ENCODE peak calls at places on chromosome 12, in four cellular contexts. Z is HL-60; R is K562; B is activated T-cell treated with anti-CD3 and anti-CD28 coated beads, Interleukin-2, amount 50 U/mL, for 1 hour. W is an unnamed sample.

GRCh38 chr12:87784350-87784749 is 244.9 kb downstream of the C12orf50 start:
- DNase-seq in Z (no peak), R (no peak), B (no peak), W (no peak)

GRCh38 chr12:70660002-70660604 is 22.9 kb upstream of the PTPRB start:
- DNase-seq in Z (no peak), R (no peak), B (no peak), W (no peak)

GRCh38 chr12:33825986-33826602 is 196.2 kb upstream of the ALG10 start:
- DNase-seq in Z (no peak), R (no peak), B (no peak), W (no peak)

GRCh38 chr12:76236640-76237039 is 111.6 kb downstream of the BBS10 start:
- DNase-seq in Z (no peak), R (no peak), B (no peak), W (no peak)

GRCh38 chr12:4700621-4701026 is 19.6 kb upstream of the GALNT8 start:
- DNase-seq in Z (peak), R (no peak), B (no peak), W (no peak)

GRCh38 chr12:117490130-117490529 is 128.7 kb upstream of the NOS1 start:
- DNase-seq in Z (no peak), R (no peak), B (no peak), W (no peak)

GRCh38 chr12:86261142-86261541 is 5.0 kb upstream of the MGAT4C start:
- DNase-seq in Z (no peak), R (no peak), B (no peak), W (no peak)

GRCh38 chr12:98180603-98181002 is 334.8 kb upstream of the TMPO start:
- DNase-seq in Z (no peak), R (no peak), B (no peak), W (no peak)

GRCh38 chr12:105318651-105319483 is 11.6 kb upstream of the C12orf75 start:
- DNase-seq in Z (no peak), R (no peak), B (no peak), W (no peak)

GRCh38 chr12:78865297-78865955 is 852 bp downstream of the SYT1 start:
- DNase-seq in Z (no peak), R (no peak), B (no peak), W (no peak)

GRCh38 chr12:62260733-62261683 is 804 bp downstream of the USP15 start:
- DNase-seq in Z (peak), R (peak), B (peak), W (peak)

GRCh38 chr12:111408686-111409402 is 3.1 kb downstream of the SH2B3 start:
- DNase-seq in Z (no peak), R (no peak), B (no peak), W (no peak)

GRCh38 chr12:130948136-130948535 is 5.6 kb upstream of the ADGRD1 start:
- DNase-seq in Z (no peak), R (no peak), B (no peak), W (no peak)

GRCh38 chr12:131311764-131312163 is 358.1 kb downstream of the ADGRD1 start:
- DNase-seq in Z (no peak), R (no peak), B (no peak), W (no peak)

GRCh38 chr12:105736498-105736897 is 402.3 kb downstream of the NUAK1 start:
- DNase-seq in Z (no peak), R (no peak), B (no peak), W (no peak)

GRCh38 chr12:121748571-121749265 is 36.2 kb downstream of the TMEM120B start:
- DNase-seq in Z (no peak), R (peak), B (no peak), W (no peak)

GRCh38 chr12:51863921-51864700 is 15.6 kb upstream of the FIGNL2 start:
- DNase-seq in Z (no peak), R (no peak), B (no peak), W (peak)

GRCh38 chr12:113867258-113867657 is 98.9 kb downstream of the RBM19 start:
- DNase-seq in Z (no peak), R (peak), B (no peak), W (peak)

GRCh38 chr12:66297080-66297479 is 5.2 kb upstream of the HELB start:
- DNase-seq in Z (no peak), R (no peak), B (no peak), W (no peak)

GRCh38 chr12:58415716-58416115 is 474.3 kb downstream of the ATP23 start:
- DNase-seq in Z (no peak), R (no peak), B (no peak), W (no peak)

GRCh38 chr12:32390572-32391219 is 8.7 kb upstream of the FGD4 start:
- DNase-seq in Z (peak), R (no peak), B (no peak), W (no peak)

GRCh38 chr12:98446716-98447115 is 68.7 kb upstream of the TMPO start:
- DNase-seq in Z (peak), R (no peak), B (no peak), W (no peak)

GRCh38 chr12:4277856-4278581 is 4.5 kb downstream of the CCND2 start:
- DNase-seq in Z (no peak), R (no peak), B (no peak), W (no peak)

GRCh38 chr12:94336201-94336915 is 123.3 kb downstream of the CEP83 start:
- DNase-seq in Z (no peak), R (no peak), B (no peak), W (no peak)

GRCh38 chr12:63889721-63890509 is 45.4 kb downstream of the SRGAP1 start:
- DNase-seq in Z (no peak), R (no peak), B (no peak), W (no peak)

GRCh38 chr12:65690477-65690876 is 133.8 kb upstream of the HMGA2 start:
- DNase-seq in Z (no peak), R (no peak), B (no peak), W (no peak)

GRCh38 chr12:106006940-106007339 is 131.8 kb downstream of the NUAK1 start:
- DNase-seq in Z (no peak), R (no peak), B (no peak), W (no peak)

GRCh38 chr12:47885012-47885501 is 19.7 kb downstream of the VDR start:
- DNase-seq in Z (no peak), R (peak), B (no peak), W (no peak)

GRCh38 chr12:75155962-75156361 is 53.7 kb downstream of the KCNC2 start:
- DNase-seq in Z (no peak), R (no peak), B (no peak), W (no peak)

GRCh38 chr12:64747681-64748080 is 11.5 kb downstream of the GNS start:
- DNase-seq in Z (no peak), R (no peak), B (no peak), W (no peak)

GRCh38 chr12:50506753-50507473 is 2.1 kb downstream of the DIP2B start:
- DNase-seq in Z (no peak), R (no peak), B (no peak), W (no peak)

GRCh38 chr12:21296751-21297406 is 37.8 kb downstream of the SLCO1A2 start:
- DNase-seq in Z (no peak), R (peak), B (no peak), W (peak)

GRCh38 chr12:89525824-89526770 is at the start of gene POC1B:
- DNase-seq in Z (peak), R (peak), B (peak), W (peak)

GRCh38 chr12:54324617-54325441 is at the start of gene COPZ1:
- DNase-seq in Z (peak), R (peak), B (peak), W (peak)

GRCh38 chr12:25725874-25726273 is 172.8 kb upstream of the LMNTD1 start:
- DNase-seq in Z (no peak), R (no peak), B (no peak), W (no peak)

W was measured in HuH-7.